ENCODE peak calls at places on chromosomes 2 and 18, in five cellular contexts. M, D, C, S and B are unnamed samples.

GRCh38 chr2:231563378-231563961 is 29.2 kb upstream of the TEX44 start:
- DNase-seq in M (peak), D (peak), C (peak), S (peak), B (peak)

GRCh38 chr2:20490300-20491181 is 43.7 kb downstream of the RHOB start:
- DNase-seq in M (no peak), D (peak), C (no peak), S (no peak), B (peak)

GRCh38 chr2:193542762-193543161 is 1348.0 kb upstream of the TMEFF2 start:
- DNase-seq in M (no peak), D (no peak), C (no peak), S (no peak), B (no peak)

GRCh38 chr2:233236820-233237589 is 14.5 kb upstream of the ATG16L1 start:
- DNase-seq in M (no peak), D (no peak), C (no peak), S (no peak), B (no peak)

GRCh38 chr2:84980263-84980983 is 9.5 kb downstream of the KCMF1 start:
- DNase-seq in M (no peak), D (no peak), C (no peak), S (no peak), B (no peak)

GRCh38 chr2:137969418-137969765 is 5.1 kb downstream of the HNMT start:
- DNase-seq in M (no peak), D (peak), C (peak), S (peak), B (peak)

GRCh38 chr18:51522338-51522737 is 324.9 kb upstream of the MEX3C start:
- DNase-seq in M (no peak), D (no peak), C (no peak), S (no peak), B (no peak)

GRCh38 chr2:3266727-3267548 is 110.7 kb downstream of the EIPR1 start:
- DNase-seq in M (no peak), D (no peak), C (no peak), S (no peak), B (no peak)

GRCh38 chr18:67484458-67484857 is 32.1 kb downstream of the DSEL start:
- DNase-seq in M (no peak), D (no peak), C (no peak), S (no peak), B (no peak)

GRCh38 chr2:227462463-227462951 is 9.4 kb upstream of the AGFG1 start:
- DNase-seq in M (no peak), D (peak), C (no peak), S (no peak), B (no peak)

GRCh38 chr2:143397886-143398614 is 268.8 kb downstream of the ARHGAP15 start:
- DNase-seq in M (no peak), D (peak), C (peak), S (no peak), B (no peak)

GRCh38 chr2:69774984-69775982 is 33.3 kb downstream of the ANXA4 start:
- DNase-seq in M (no peak), D (no peak), C (no peak), S (no peak), B (no peak)

GRCh38 chr18:35776481-35776880 is 194.9 kb downstream of the GALNT1 start:
- DNase-seq in M (no peak), D (no peak), C (no peak), S (no peak), B (no peak)

GRCh38 chr2:157052685-157053224 is 204.8 kb upstream of the GALNT5 start:
- DNase-seq in M (no peak), D (peak), C (peak), S (no peak), B (no peak)

GRCh38 chr2:62934501-62934900 is 116.1 kb upstream of the OTX1 start:
- DNase-seq in M (no peak), D (no peak), C (no peak), S (no peak), B (no peak)

GRCh38 chr2:232345251-232345650 is 33.3 kb upstream of the ALPP start:
- DNase-seq in M (no peak), D (no peak), C (no peak), S (no peak), B (no peak)

GRCh38 chr2:145593991-145594702 is 1074.2 kb upstream of the ZEB2 start:
- DNase-seq in M (no peak), D (peak), C (peak), S (peak), B (no peak)

GRCh38 chr2:217723078-217723477 is 279.7 kb downstream of the TNS1 start:
- DNase-seq in M (no peak), D (peak), C (peak), S (no peak), B (no peak)

GRCh38 chr2:26477126-26477910 is 606 bp downstream of the OTOF start:
- DNase-seq in M (peak), D (no peak), C (peak), S (no peak), B (no peak)

GRCh38 chr2:235005603-235006259 is 53.9 kb downstream of the SH3BP4 start:
- DNase-seq in M (no peak), D (peak), C (no peak), S (peak), B (peak)

GRCh38 chr18:79245517-79246001 is 150.2 kb upstream of the NFATC1 start:
- DNase-seq in M (peak), D (no peak), C (no peak), S (no peak), B (no peak)

GRCh38 chr18:79899609-79900435 is 51.6 kb downstream of the SLC66A2 start:
- DNase-seq in M (no peak), D (no peak), C (no peak), S (no peak), B (no peak)